ENCODE peak calls at places on chromosome 12, in ten cellular contexts. One of them, this sample, is unnamed.

GRCh38 chr12:116222358-116222757 is 55.1 kb downstream of the MED13L start:
- DNase-seq in GM10248: no peak
- DNase-seq in uterus: peak
- DNase-seq in PC-9: peak
- DNase-seq in Calu3: peak
- DNase-seq in mammary epithelial cell: peak
- DNase-seq in endothelial cell: no peak
- DNase-seq in left ventricle myocardium inferior: no peak
- DNase-seq in lower leg skin: peak
- DNase-seq in AG09319: peak
- DNase-seq in this sample: no peak

GRCh38 chr12:132397934-132398385 is 68.6 kb upstream of the GALNT9 start:
- DNase-seq in lower leg skin: no peak
- DNase-seq in mammary epithelial cell: no peak
- DNase-seq in uterus: no peak
- DNase-seq in left ventricle myocardium inferior: peak
- DNase-seq in GM10248: no peak
- DNase-seq in Calu3: no peak
- DNase-seq in endothelial cell: no peak
- DNase-seq in AG09319: no peak
- DNase-seq in PC-9: no peak
- DNase-seq in this sample: no peak

GRCh38 chr12:76026643-76027063 is 4.9 kb downstream of the PHLDA1 start:
- DNase-seq in mammary epithelial cell: peak
- DNase-seq in AG09319: no peak
- DNase-seq in PC-9: no peak
- DNase-seq in left ventricle myocardium inferior: no peak
- DNase-seq in endothelial cell: no peak
- DNase-seq in Calu3: no peak
- DNase-seq in GM10248: no peak
- DNase-seq in uterus: no peak
- DNase-seq in lower leg skin: no peak
- DNase-seq in this sample: no peak

GRCh38 chr12:110579239-110579888 is 3.8 kb downstream of the PPTC7 start:
- DNase-seq in uterus: no peak
- DNase-seq in PC-9: no peak
- DNase-seq in Calu3: no peak
- DNase-seq in endothelial cell: no peak
- DNase-seq in GM10248: no peak
- DNase-seq in left ventricle myocardium inferior: no peak
- DNase-seq in lower leg skin: no peak
- DNase-seq in AG09319: no peak
- DNase-seq in mammary epithelial cell: peak
- DNase-seq in this sample: no peak

GRCh38 chr12:851343-851742 is 98.2 kb downstream of the RAD52 start:
- DNase-seq in endothelial cell: no peak
- DNase-seq in uterus: no peak
- DNase-seq in GM10248: no peak
- DNase-seq in lower leg skin: no peak
- DNase-seq in left ventricle myocardium inferior: no peak
- DNase-seq in PC-9: no peak
- DNase-seq in Calu3: no peak
- DNase-seq in AG09319: no peak
- DNase-seq in mammary epithelial cell: no peak
- DNase-seq in this sample: no peak

GRCh38 chr12:1877169-1877878 is 41.1 kb downstream of the CACNA2D4 start:
- DNase-seq in left ventricle myocardium inferior: no peak
- DNase-seq in uterus: no peak
- DNase-seq in endothelial cell: no peak
- DNase-seq in lower leg skin: no peak
- DNase-seq in GM10248: no peak
- DNase-seq in Calu3: no peak
- DNase-seq in AG09319: no peak
- DNase-seq in mammary epithelial cell: no peak
- DNase-seq in PC-9: no peak
- DNase-seq in this sample: no peak

GRCh38 chr12:50222275-50222783 is 55.2 kb upstream of the CERS5 start:
- DNase-seq in uterus: peak
- DNase-seq in PC-9: no peak
- DNase-seq in left ventricle myocardium inferior: peak
- DNase-seq in mammary epithelial cell: peak
- DNase-seq in Calu3: no peak
- DNase-seq in AG09319: peak
- DNase-seq in endothelial cell: peak
- DNase-seq in lower leg skin: peak
- DNase-seq in GM10248: peak
- DNase-seq in this sample: no peak

GRCh38 chr12:121537814-121538698 is 42.8 kb downstream of the KDM2B start:
- DNase-seq in AG09319: no peak
- DNase-seq in GM10248: peak
- DNase-seq in mammary epithelial cell: no peak
- DNase-seq in endothelial cell: peak
- DNase-seq in PC-9: peak
- DNase-seq in uterus: no peak
- DNase-seq in left ventricle myocardium inferior: no peak
- DNase-seq in lower leg skin: no peak
- DNase-seq in Calu3: no peak
- DNase-seq in this sample: peak

GRCh38 chr12:15774819-15775218 is 14.4 kb downstream of the EPS8 start:
- DNase-seq in endothelial cell: no peak
- DNase-seq in PC-9: no peak
- DNase-seq in GM10248: no peak
- DNase-seq in Calu3: no peak
- DNase-seq in mammary epithelial cell: no peak
- DNase-seq in left ventricle myocardium inferior: no peak
- DNase-seq in AG09319: peak
- DNase-seq in lower leg skin: no peak
- DNase-seq in uterus: no peak
- DNase-seq in this sample: no peak

GRCh38 chr12:122894173-122895121 is 1.5 kb downstream of the VPS37B start:
- DNase-seq in Calu3: peak
- DNase-seq in left ventricle myocardium inferior: no peak
- DNase-seq in mammary epithelial cell: peak
- DNase-seq in GM10248: no peak
- DNase-seq in AG09319: no peak
- DNase-seq in PC-9: peak
- DNase-seq in endothelial cell: no peak
- DNase-seq in uterus: no peak
- DNase-seq in lower leg skin: no peak
- DNase-seq in this sample: peak

GRCh38 chr12:101799774-101800173 is 31.0 kb downstream of the GNPTAB start:
- DNase-seq in lower leg skin: no peak
- DNase-seq in uterus: no peak
- DNase-seq in mammary epithelial cell: no peak
- DNase-seq in endothelial cell: no peak
- DNase-seq in AG09319: no peak
- DNase-seq in PC-9: no peak
- DNase-seq in left ventricle myocardium inferior: no peak
- DNase-seq in GM10248: no peak
- DNase-seq in Calu3: no peak
- DNase-seq in this sample: no peak

GRCh38 chr12:39959016-39959415 is 146.9 kb downstream of the SLC2A13 start:
- DNase-seq in GM10248: no peak
- DNase-seq in Calu3: no peak
- DNase-seq in PC-9: no peak
- DNase-seq in left ventricle myocardium inferior: no peak
- DNase-seq in uterus: no peak
- DNase-seq in lower leg skin: no peak
- DNase-seq in endothelial cell: no peak
- DNase-seq in AG09319: no peak
- DNase-seq in mammary epithelial cell: no peak
- DNase-seq in this sample: no peak

GRCh38 chr12:39959467-39959866 is 146.4 kb downstream of the SLC2A13 start:
- DNase-seq in AG09319: no peak
- DNase-seq in mammary epithelial cell: no peak
- DNase-seq in PC-9: no peak
- DNase-seq in uterus: no peak
- DNase-seq in GM10248: no peak
- DNase-seq in Calu3: no peak
- DNase-seq in left ventricle myocardium inferior: no peak
- DNase-seq in endothelial cell: no peak
- DNase-seq in lower leg skin: no peak
- DNase-seq in this sample: no peak

DNA sequence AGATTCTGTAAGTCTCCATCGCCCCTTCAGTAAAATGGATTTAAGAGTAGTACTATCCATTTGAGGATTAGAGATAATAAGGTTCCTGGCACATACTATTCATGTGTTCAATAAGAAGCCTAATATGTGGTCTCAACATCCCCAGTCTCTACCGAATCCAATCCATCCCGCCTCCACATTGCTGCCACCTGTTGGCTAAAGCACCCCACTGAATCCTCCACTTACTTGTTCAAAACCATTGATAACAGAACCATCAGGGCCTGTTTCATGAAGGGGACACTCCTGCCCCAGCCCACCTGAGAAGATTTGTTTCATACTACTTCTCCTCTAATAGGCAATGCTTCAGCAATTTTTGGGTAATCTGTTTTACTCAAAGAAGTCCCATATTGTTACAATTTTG is 147.5 kb downstream of the SLC2A13 start:
- DNase-seq in endothelial cell: peak
- DNase-seq in lower leg skin: no peak
- DNase-seq in GM10248: no peak
- DNase-seq in Calu3: no peak
- DNase-seq in AG09319: no peak
- DNase-seq in mammary epithelial cell: no peak
- DNase-seq in left ventricle myocardium inferior: no peak
- DNase-seq in PC-9: no peak
- DNase-seq in uterus: no peak
- DNase-seq in this sample: no peak
- TF ChIP-seq CTCF in endothelial cell: no peak
- TF ChIP-seq CTCF in lower leg skin: no peak
- TF ChIP-seq CTCF in GM10248: peak
- TF ChIP-seq CTCF in Calu3: no peak
- TF ChIP-seq CTCF in AG09319: no peak
- TF ChIP-seq CTCF in mammary epithelial cell: peak
- TF ChIP-seq CTCF in left ventricle myocardium inferior: no peak
- TF ChIP-seq CTCF in PC-9: no peak
- TF ChIP-seq CTCF in uterus: no peak
- TF ChIP-seq CTCF in this sample: no peak

GRCh38 chr12:66903782-66904396 is 225.0 kb upstream of the GRIP1 start:
- DNase-seq in left ventricle myocardium inferior: no peak
- DNase-seq in mammary epithelial cell: no peak
- DNase-seq in lower leg skin: no peak
- DNase-seq in endothelial cell: no peak
- DNase-seq in Calu3: no peak
- DNase-seq in PC-9: no peak
- DNase-seq in uterus: no peak
- DNase-seq in AG09319: no peak
- DNase-seq in GM10248: no peak
- DNase-seq in this sample: no peak
- TF ChIP-seq CTCF in left ventricle myocardium inferior: no peak
- TF ChIP-seq CTCF in mammary epithelial cell: peak
- TF ChIP-seq CTCF in lower leg skin: no peak
- TF ChIP-seq CTCF in endothelial cell: no peak
- TF ChIP-seq CTCF in Calu3: no peak
- TF ChIP-seq CTCF in PC-9: no peak
- TF ChIP-seq CTCF in uterus: no peak
- TF ChIP-seq CTCF in AG09319: no peak
- TF ChIP-seq CTCF in GM10248: no peak
- TF ChIP-seq CTCF in this sample: no peak

DNA sequence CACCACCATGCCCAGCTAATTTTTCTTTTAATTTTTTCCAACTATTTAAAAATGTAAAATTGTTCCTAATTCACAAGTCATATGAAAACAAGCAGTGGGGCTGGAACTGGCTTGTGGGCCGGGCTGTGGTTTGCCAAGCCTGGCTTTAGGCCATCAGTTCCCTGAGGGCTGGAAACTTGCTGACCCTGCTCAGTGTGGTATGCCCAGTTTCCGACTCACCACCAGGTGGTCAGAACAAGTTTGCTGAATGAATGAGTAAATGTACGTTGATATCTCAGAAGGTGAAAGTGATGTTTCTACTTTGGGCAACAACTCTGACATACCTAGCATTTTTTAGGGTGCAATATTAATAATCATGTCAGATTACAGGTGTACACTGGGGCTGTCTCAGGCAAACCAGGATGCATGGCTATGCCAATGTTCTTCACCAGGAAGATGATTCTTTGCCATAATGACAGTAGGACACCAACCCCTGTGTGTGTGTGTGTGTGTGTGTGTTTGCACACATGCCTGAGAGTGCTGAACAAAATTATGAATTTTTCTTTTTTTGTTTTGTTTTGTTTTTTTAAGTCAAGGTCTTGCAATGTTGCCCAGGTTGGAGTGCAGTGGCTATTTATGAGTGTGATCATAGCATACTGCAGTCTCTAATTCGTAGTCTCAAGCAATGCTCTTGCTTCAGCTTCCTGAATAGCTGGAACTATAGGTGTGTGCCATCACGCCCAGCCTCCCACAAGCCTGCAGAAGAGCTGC is 106.1 kb downstream of the PTPN11 start:
- DNase-seq in AG09319: no peak
- DNase-seq in mammary epithelial cell: peak
- DNase-seq in lower leg skin: no peak
- DNase-seq in left ventricle myocardium inferior: no peak
- DNase-seq in uterus: no peak
- DNase-seq in GM10248: no peak
- DNase-seq in PC-9: peak
- DNase-seq in endothelial cell: no peak
- DNase-seq in Calu3: peak
- DNase-seq in this sample: no peak
- TF ChIP-seq CTCF in AG09319: no peak
- TF ChIP-seq CTCF in mammary epithelial cell: peak
- TF ChIP-seq CTCF in lower leg skin: no peak
- TF ChIP-seq CTCF in left ventricle myocardium inferior: no peak
- TF ChIP-seq CTCF in uterus: no peak
- TF ChIP-seq CTCF in GM10248: no peak
- TF ChIP-seq CTCF in PC-9: no peak
- TF ChIP-seq CTCF in endothelial cell: peak
- TF ChIP-seq CTCF in Calu3: peak
- TF ChIP-seq CTCF in this sample: no peak

DNA sequence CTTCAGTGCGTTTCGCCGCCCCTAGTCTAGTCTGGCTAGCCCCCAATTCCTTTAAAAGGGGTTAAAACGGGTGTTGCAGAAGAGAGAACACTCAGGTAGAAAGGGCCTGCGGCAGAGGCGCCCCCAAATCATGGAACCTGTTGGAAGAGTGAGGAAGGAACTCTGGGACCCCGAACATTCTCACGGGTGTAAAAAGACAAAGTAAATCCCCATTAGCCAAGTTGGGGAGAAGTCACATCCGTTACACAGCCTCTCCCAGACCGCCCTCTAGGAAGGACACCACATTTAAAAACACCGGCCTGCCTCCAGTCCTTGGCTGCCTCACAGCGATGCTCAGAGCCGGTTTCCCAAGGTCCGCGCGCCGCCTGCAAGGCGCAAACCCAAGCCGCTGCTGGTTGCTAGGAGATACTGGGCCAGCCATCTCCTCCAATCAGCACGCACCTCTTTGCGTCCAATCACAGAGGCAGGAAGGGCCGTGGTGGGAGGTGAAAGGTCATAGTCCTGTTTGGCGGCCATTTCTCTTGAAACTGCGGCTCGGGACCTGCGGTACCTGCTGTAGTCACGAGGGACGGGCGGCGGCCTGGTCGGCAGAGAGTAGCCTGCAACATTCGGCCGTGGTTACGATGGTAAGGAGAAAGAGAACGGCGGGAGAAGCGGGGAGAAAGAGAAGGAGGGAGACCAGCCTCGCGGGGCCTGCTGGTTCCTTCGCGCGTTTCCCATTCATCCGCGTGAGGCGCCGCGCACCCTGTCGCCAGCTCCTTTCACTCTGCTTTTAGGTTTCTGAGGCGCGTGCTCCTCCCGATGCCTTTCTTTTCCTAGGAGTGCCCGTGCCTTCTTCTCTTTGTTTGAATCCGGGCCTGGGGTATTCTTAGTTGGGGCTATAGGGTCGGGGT is at the start of gene SNRPF:
- DNase-seq in GM10248: peak
- DNase-seq in mammary epithelial cell: peak
- DNase-seq in Calu3: peak
- DNase-seq in uterus: peak
- DNase-seq in AG09319: peak
- DNase-seq in endothelial cell: peak
- DNase-seq in lower leg skin: peak
- DNase-seq in left ventricle myocardium inferior: peak
- DNase-seq in PC-9: peak
- DNase-seq in this sample: peak
- TF ChIP-seq CTCF in GM10248: peak
- TF ChIP-seq CTCF in mammary epithelial cell: no peak
- TF ChIP-seq CTCF in Calu3: no peak
- TF ChIP-seq CTCF in uterus: peak
- TF ChIP-seq CTCF in AG09319: peak
- TF ChIP-seq CTCF in endothelial cell: no peak
- TF ChIP-seq CTCF in lower leg skin: no peak
- TF ChIP-seq CTCF in left ventricle myocardium inferior: peak
- TF ChIP-seq CTCF in PC-9: no peak
- TF ChIP-seq CTCF in this sample: no peak